ENCODE peak calls at places on chromosomes 5 and 9, in eight cellular contexts. E is fibroblast of gingiva, L is posterior cingulate gyrus, Z is fibroblast of pulmonary artery, Y is AG08396, P is skeletal muscle cell, T is myocyte, M is left cardiac atrium. Q is an unnamed sample.

GRCh38 chr9:33166263-33167083 is 663 bp downstream of the B4GALT1 start:
- DNase-seq in E (peak; percentile 42), Y (peak; percentile 60), T (peak; percentile 61), L (peak; percentile 77), Z (no peak), M (no peak), P (no peak), Q (no peak)

GRCh38 chr5:1315709-1316587 is 21.1 kb upstream of the TERT start:
- DNase-seq in T (no peak), Y (no peak), E (no peak), P (no peak), M (no peak), Z (peak; percentile 3), L (peak; percentile 33), Q (no peak)

GRCh38 chr5:176550275-176550831 is 1.2 kb downstream of the CDHR2 start:
- DNase-seq in T (no peak), L (no peak), Z (no peak), M (no peak), E (no peak), Y (no peak), P (no peak), Q (no peak)

GRCh38 chr9:121399126-121399882 is 29.3 kb upstream of the STOM start:
- DNase-seq in T (peak; percentile 21), P (no peak), Y (no peak), E (no peak), L (no peak), M (no peak), Z (no peak), Q (no peak)

GRCh38 chr9:35736201-35736633 is 3.8 kb downstream of the CREB3 start:
- DNase-seq in M (peak; percentile 73), E (peak; percentile 72), T (peak; percentile 76), L (peak; percentile 78), P (no peak), Y (peak; percentile 73), Z (peak; percentile 88), Q (peak; percentile 56)

GRCh38 chr9:105473221-105473620 is 25.4 kb downstream of the FSD1L start:
- DNase-seq in T (no peak), P (no peak), E (no peak), Y (no peak), L (no peak), Z (no peak), M (no peak), Q (no peak)

GRCh38 chr5:43215073-43215631 is 23.1 kb downstream of the NIM1K start:
- DNase-seq in E (peak; percentile 45), Y (no peak), P (no peak), M (no peak), Z (peak; percentile 5), L (no peak), T (no peak), Q (no peak)

GRCh38 chr9:86193088-86193487 is 66.4 kb downstream of the C9orf153 start:
- DNase-seq in P (no peak), E (no peak), M (no peak), L (no peak), Y (no peak), Z (no peak), T (no peak), Q (no peak)

GRCh38 chr9:14210428-14210827 is 103.5 kb downstream of the NFIB start:
- DNase-seq in M (no peak), E (no peak), T (no peak), L (no peak), Y (no peak), P (no peak), Z (no peak), Q (no peak)

GRCh38 chr5:6458833-6459232 is 10.2 kb downstream of the UBE2QL1 start:
- DNase-seq in Y (no peak), T (no peak), E (no peak), Z (no peak), P (no peak), L (no peak), M (no peak), Q (no peak)

GRCh38 chr5:147920420-147921030 is 14.2 kb upstream of the C5orf46 start:
- DNase-seq in P (no peak), Z (no peak), Y (no peak), T (peak; percentile 27), E (no peak), L (no peak), M (no peak), Q (no peak)

GRCh38 chr5:176529824-176530195 is 7.4 kb downstream of the RNF44 start:
- DNase-seq in L (no peak), Y (no peak), T (no peak), Z (no peak), P (no peak), E (no peak), M (no peak), Q (no peak)

GRCh38 chr5:59760798-59761348 is 132.7 kb downstream of the PDE4D start:
- DNase-seq in T (no peak), E (peak; percentile 63), L (no peak), Y (no peak), P (peak; percentile 79), M (no peak), Z (peak; percentile 84), Q (no peak)

GRCh38 chr9:132631280-132631679 is 38.5 kb downstream of the DDX31 start:
- DNase-seq in E (no peak), L (no peak), T (no peak), M (no peak), P (peak; percentile 31), Z (no peak), Y (peak; percentile 37), Q (no peak)

GRCh38 chr5:89864941-89865340 is 544.6 kb downstream of the CETN3 start:
- DNase-seq in L (no peak), M (no peak), Y (no peak), E (no peak), Z (no peak), T (no peak), P (no peak), Q (no peak)

GRCh38 chr9:120934271-120934670 is 7.7 kb upstream of the TRAF1 start:
- DNase-seq in Z (no peak), Y (no peak), M (no peak), P (no peak), L (no peak), T (no peak), E (no peak), Q (no peak)